ENCODE peak calls at places on chromosomes 7 and 10, in ten cellular contexts. A, Y, H, Z, T, P, D, K, U and X are unnamed samples.

GRCh38 chr10:119536508-119536837 is 6.0 kb downstream of the RGS10 start:
- DNase-seq in P (no peak), D (no peak), T (peak; percentile 1), K (no peak), H (no peak), Z (no peak), Y (no peak), A (no peak), U (no peak), X (no peak)

GRCh38 chr7:85685901-85686300 is 499.0 kb upstream of the SEMA3D start:
- DNase-seq in A (no peak), Y (no peak), D (no peak), U (peak; percentile 60), P (no peak), T (no peak), H (no peak), Z (no peak), K (no peak), X (no peak)

GRCh38 chr10:113153493-113154127 is 203.6 kb downstream of the TCF7L2 start:
- DNase-seq in H (no peak), T (no peak), D (no peak), P (no peak), Y (no peak), K (no peak), U (no peak), Z (no peak), A (no peak), X (no peak)

GRCh38 chr7:102473271-102473991 is 5.3 kb downstream of the POLR2J start:
- DNase-seq in T (no peak), U (no peak), H (no peak), Y (no peak), K (no peak), A (no peak), D (no peak), P (peak; percentile 77), Z (peak; percentile 1), X (no peak)

GRCh38 chr10:110919971-110920881 is 822 bp downstream of the SHOC2 start:
- DNase-seq in D (peak; percentile 36), U (peak; percentile 60), H (peak; percentile 34), P (peak; percentile 88), K (peak; percentile 43), Y (no peak), Z (peak; percentile 44), T (no peak), A (peak; percentile 17), X (peak; percentile 23)

GRCh38 chr10:3068968-3069737 is 1.8 kb downstream of the PFKP start:
- DNase-seq in H (peak; percentile 30), T (no peak), D (peak; percentile 39), Y (no peak), U (no peak), P (no peak), Z (no peak), K (no peak), A (peak; percentile 27), X (peak; percentile 62)

GRCh38 chr7:305410-306151 is 15.6 kb downstream of the FOXL3 start:
- DNase-seq in H (no peak), P (no peak), U (no peak), Z (no peak), D (no peak), K (no peak), T (no peak), Y (no peak), A (no peak), X (no peak)

GRCh38 chr7:18770852-18771251 is 275.3 kb downstream of the HDAC9 start:
- DNase-seq in T (no peak), Z (no peak), A (no peak), P (no peak), U (peak; percentile 46), H (peak; percentile 35), Y (no peak), K (no peak), D (no peak), X (no peak)

DNA sequence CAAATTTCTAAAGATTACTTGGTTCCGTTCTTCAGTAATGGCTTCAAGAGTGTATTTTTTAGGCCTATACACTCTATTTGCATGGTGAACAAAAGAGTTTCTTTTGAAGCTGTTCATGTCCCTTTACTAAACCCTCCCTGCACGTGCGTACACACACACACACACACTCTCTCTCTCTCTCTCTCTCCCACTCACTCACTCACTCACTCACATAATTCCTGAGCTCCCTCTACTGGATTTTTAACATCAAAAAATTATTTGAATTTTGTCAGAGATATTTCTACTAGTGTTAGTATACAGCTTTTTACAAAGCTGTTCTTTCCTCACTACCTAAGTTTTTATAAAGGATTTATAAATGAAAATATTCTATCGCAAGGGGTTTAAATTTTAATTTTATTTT is 85.9 kb downstream of the UBE3C start:
- DNase-seq in Z (no peak), T (no peak), Y (no peak), K (no peak), D (no peak), H (peak; percentile 52), P (no peak), U (peak; percentile 73), A (peak; percentile 59), X (no peak)
- TF ChIP-seq CTCF in Z (no peak), T (no peak), Y (peak; percentile 23), K (no peak), D (no peak), H (no peak), P (no peak), U (peak; percentile 50), A (peak; percentile 46), X (no peak)

GRCh38 chr10:29245476-29245875 is 43.4 kb upstream of the LYZL1 start:
- DNase-seq in Z (no peak), T (no peak), D (no peak), H (no peak), P (no peak), U (no peak), Y (no peak), K (no peak), A (no peak), X (no peak)

GRCh38 chr10:29241925-29242324 is 46.9 kb upstream of the LYZL1 start:
- DNase-seq in D (no peak), U (no peak), Y (no peak), H (no peak), P (no peak), A (no peak), T (no peak), K (no peak), Z (no peak), X (no peak)

GRCh38 chr10:29243061-29243460 is 45.8 kb upstream of the LYZL1 start:
- DNase-seq in D (no peak), P (no peak), Y (no peak), H (no peak), A (no peak), T (no peak), U (no peak), Z (no peak), K (no peak), X (no peak)

GRCh38 chr10:29244978-29245377 is 43.9 kb upstream of the LYZL1 start:
- DNase-seq in H (no peak), U (no peak), A (no peak), D (no peak), T (no peak), Y (no peak), Z (no peak), K (no peak), P (no peak), X (no peak)

DNA sequence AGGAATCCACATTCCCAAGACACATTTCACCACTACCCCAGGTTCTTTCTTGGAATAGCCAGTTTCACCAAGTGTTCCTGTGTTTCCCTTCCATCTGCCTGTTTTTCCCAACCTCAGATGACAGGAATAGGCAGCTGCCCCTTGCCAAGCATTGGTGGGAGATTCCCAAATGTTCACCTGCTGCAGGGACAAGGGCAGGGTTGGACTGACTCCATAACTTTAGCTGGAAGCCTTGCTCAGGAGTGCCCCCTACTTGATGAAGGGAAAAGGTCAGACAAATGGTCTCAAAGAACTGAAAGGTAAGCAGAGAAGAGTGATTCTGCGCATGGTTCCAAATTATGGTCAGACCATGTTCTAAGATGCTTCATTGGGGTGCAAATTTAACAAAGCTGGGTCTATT is 45.1 kb upstream of the LYZL1 start:
- DNase-seq in T (no peak), P (no peak), D (no peak), A (no peak), Y (no peak), U (no peak), H (no peak), Z (peak; percentile 64), K (peak; percentile 52), X (no peak)
- TF ChIP-seq CTCF in T (no peak), P (no peak), D (peak; percentile 51), A (peak; percentile 32), Y (peak; percentile 27), U (peak; percentile 54), H (peak; percentile 30), Z (peak; percentile 27), K (peak; percentile 69), X (no peak)

GRCh38 chr10:70106958-70107791 is 25.4 kb downstream of the AIFM2 start:
- DNase-seq in Y (no peak), D (peak; percentile 73), A (no peak), H (peak; percentile 6), Z (no peak), T (no peak), K (peak; percentile 83), U (peak; percentile 12), P (no peak), X (peak; percentile 69)
- TF ChIP-seq CTCF in Y (peak; percentile 44), D (peak; percentile 81), A (peak; percentile 24), H (peak; percentile 11), Z (peak; percentile 18), T (peak; percentile 20), K (peak; percentile 91), U (peak; percentile 68), P (no peak), X (peak; percentile 55)

GRCh38 chr7:41874206-41874770 is 171.4 kb upstream of the INHBA start:
- DNase-seq in H (no peak), T (no peak), D (no peak), U (no peak), K (no peak), Y (no peak), Z (no peak), A (no peak), P (no peak), X (no peak)

GRCh38 chr7:41870505-41871138 is 167.7 kb upstream of the INHBA start:
- DNase-seq in H (peak; percentile 25), D (no peak), P (no peak), Z (no peak), U (no peak), T (no peak), K (no peak), Y (no peak), A (peak; percentile 76), X (no peak)

GRCh38 chr7:41875513-41875912 is 172.6 kb upstream of the INHBA start:
- DNase-seq in K (no peak), P (no peak), H (no peak), D (no peak), U (no peak), Z (no peak), Y (no peak), A (no peak), T (no peak), X (no peak)

GRCh38 chr7:41872951-41873350 is 170.1 kb upstream of the INHBA start:
- DNase-seq in T (no peak), D (no peak), A (no peak), K (no peak), Y (no peak), U (peak; percentile 42), P (no peak), H (no peak), Z (no peak), X (no peak)

DNA sequence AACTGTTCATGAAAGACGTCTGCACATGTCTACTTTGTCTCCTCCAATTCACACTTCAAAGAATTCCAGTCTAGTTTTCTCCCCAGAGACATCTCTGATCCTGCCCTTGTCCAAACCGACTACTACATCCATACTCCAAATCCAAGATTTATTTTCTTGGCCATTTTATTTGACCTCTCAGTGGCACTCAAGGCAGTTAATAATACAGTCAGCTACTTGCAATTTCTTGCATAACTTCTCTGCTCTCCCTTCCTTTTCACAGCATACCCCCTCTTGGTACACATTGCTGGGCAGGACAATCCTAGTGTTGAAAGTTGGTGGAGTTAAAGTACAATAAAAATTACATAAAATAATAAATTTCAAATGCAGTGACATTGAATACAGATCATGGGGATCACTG is 170.9 kb upstream of the INHBA start:
- DNase-seq in P (no peak), D (no peak), K (no peak), H (peak; percentile 47), A (no peak), Z (no peak), T (no peak), Y (no peak), U (peak; percentile 43), X (no peak)
- TF ChIP-seq CTCF in P (no peak), D (no peak), K (no peak), H (no peak), A (no peak), Z (no peak), T (no peak), Y (no peak), U (no peak), X (no peak)